ENCODE peak calls at places on chromosome 14, in eight cellular contexts. C is left colon, K is iPS-NIHi11, U is WERI-Rb-1, V is uterus, B is tibial nerve, O is astrocyte of the spinal cord, I is frontal cortex. Y is an unnamed sample.

GRCh38 chr14:39265032-39265431 is 31.3 kb downstream of the MIA2 start:
- DNase-seq in C (no peak), K (no peak), U (peak), V (no peak), B (no peak), O (peak), I (no peak), Y (no peak)

GRCh38 chr14:24673534-24674203 is 39.7 kb upstream of the GZMB start:
- DNase-seq in C (no peak), K (no peak), U (no peak), V (no peak), B (no peak), O (no peak), I (no peak), Y (no peak)

GRCh38 chr14:99522457-99522891 is 41.3 kb downstream of the CCNK start:
- DNase-seq in C (no peak), K (no peak), U (peak), V (peak), B (no peak), O (peak), I (no peak), Y (no peak)

GRCh38 chr14:93201155-93201704 is 5.6 kb downstream of the GON7 start:
- DNase-seq in C (no peak), K (no peak), U (no peak), V (no peak), B (no peak), O (no peak), I (no peak), Y (no peak)

GRCh38 chr14:89299587-89299986 is 117.4 kb downstream of the FOXN3 start:
- DNase-seq in C (no peak), K (no peak), U (no peak), V (no peak), B (no peak), O (no peak), I (no peak), Y (no peak)

GRCh38 chr14:70808023-70808401 is 1.3 kb downstream of the MAP3K9 start:
- DNase-seq in C (peak), K (peak), U (peak), V (no peak), B (no peak), O (no peak), I (no peak), Y (no peak)

GRCh38 chr14:105167303-105168092 is 1.1 kb downstream of the JAG2 start:
- DNase-seq in C (peak), K (peak), U (peak), V (no peak), B (no peak), O (no peak), I (no peak), Y (peak)

GRCh38 chr14:26389646-26390508 is 208.0 kb downstream of the NOVA1 start:
- DNase-seq in C (no peak), K (no peak), U (no peak), V (peak), B (no peak), O (peak), I (no peak), Y (no peak)